ENCODE peak calls at places on chromosomes 11 and 22, in six cellular contexts. One of them, this sample, is unnamed.
A peak's percentile ranks its signal among the peaks of the same experiment; 100 is the strongest.

GRCh38 chr11:5129457-5129877 is 8.7 kb downstream of the OR52A5 start:
- DNase-seq in H9: no peak
- DNase-seq in IMR-90: peak; percentile 36
- DNase-seq in neuronal stem cell: no peak
- DNase-seq in H1: no peak
- DNase-seq in mesenchymal stem cell: no peak
- DNase-seq in this sample: peak; percentile 22

GRCh38 chr11:124193221-124193945 is 10.2 kb downstream of the OR10D3 start:
- DNase-seq in H9: no peak
- DNase-seq in IMR-90: no peak
- DNase-seq in neuronal stem cell: no peak
- DNase-seq in H1: no peak
- DNase-seq in mesenchymal stem cell: no peak
- DNase-seq in this sample: no peak

GRCh38 chr11:121494355-121495099 is 41.8 kb upstream of the SORL1-AS1 start:
- DNase-seq in H9: no peak
- DNase-seq in IMR-90: no peak
- DNase-seq in neuronal stem cell: no peak
- DNase-seq in H1: no peak
- DNase-seq in mesenchymal stem cell: no peak
- DNase-seq in this sample: peak; percentile 39

GRCh38 chr11:32312865-32313403 is 122.4 kb downstream of the WT1 start:
- DNase-seq in H9: peak; percentile 73
- DNase-seq in IMR-90: peak; percentile 52
- DNase-seq in neuronal stem cell: no peak
- DNase-seq in H1: peak; percentile 60
- DNase-seq in mesenchymal stem cell: peak; percentile 72
- DNase-seq in this sample: peak; percentile 85

GRCh38 chr11:69009441-69010211 is 3.4 kb downstream of the MRGPRF start:
- DNase-seq in H9: no peak
- DNase-seq in IMR-90: no peak
- DNase-seq in neuronal stem cell: no peak
- DNase-seq in H1: no peak
- DNase-seq in mesenchymal stem cell: peak; percentile 10
- DNase-seq in this sample: no peak

GRCh38 chr11:27395556-27396258 is 32.7 kb upstream of the CCDC34 start:
- DNase-seq in H9: no peak
- DNase-seq in IMR-90: peak; percentile 76
- DNase-seq in neuronal stem cell: no peak
- DNase-seq in H1: no peak
- DNase-seq in mesenchymal stem cell: peak; percentile 78
- DNase-seq in this sample: peak; percentile 72

GRCh38 chr11:15484398-15484797 is 369.7 kb downstream of the INSC start:
- DNase-seq in H9: no peak
- DNase-seq in IMR-90: no peak
- DNase-seq in neuronal stem cell: no peak
- DNase-seq in H1: no peak
- DNase-seq in mesenchymal stem cell: no peak
- DNase-seq in this sample: no peak

GRCh38 chr11:44018127-44018521 is 29.7 kb upstream of the ACCSL start:
- DNase-seq in H9: peak; percentile 22
- DNase-seq in IMR-90: no peak
- DNase-seq in neuronal stem cell: no peak
- DNase-seq in H1: peak; percentile 39
- DNase-seq in mesenchymal stem cell: no peak
- DNase-seq in this sample: no peak

GRCh38 chr22:43148581-43148980 is 2.8 kb upstream of the TSPO start:
- DNase-seq in H9: no peak
- DNase-seq in IMR-90: no peak
- DNase-seq in neuronal stem cell: no peak
- DNase-seq in H1: no peak
- DNase-seq in mesenchymal stem cell: no peak
- DNase-seq in this sample: no peak

GRCh38 chr11:111541209-111542061 is 915 bp downstream of the LAYN start:
- DNase-seq in H9: peak; percentile 60
- DNase-seq in IMR-90: peak; percentile 92
- DNase-seq in neuronal stem cell: peak; percentile 9
- DNase-seq in H1: peak; percentile 67
- DNase-seq in mesenchymal stem cell: peak; percentile 90
- DNase-seq in this sample: peak; percentile 77

GRCh38 chr11:128324051-128324481 is 263.3 kb downstream of the ETS1 start:
- DNase-seq in H9: no peak
- DNase-seq in IMR-90: no peak
- DNase-seq in neuronal stem cell: no peak
- DNase-seq in H1: no peak
- DNase-seq in mesenchymal stem cell: no peak
- DNase-seq in this sample: no peak

GRCh38 chr22:22092101-22092500 is 109.5 kb upstream of the TOP3B start:
- DNase-seq in H9: no peak
- DNase-seq in IMR-90: no peak
- DNase-seq in neuronal stem cell: no peak
- DNase-seq in H1: no peak
- DNase-seq in mesenchymal stem cell: no peak
- DNase-seq in this sample: no peak

GRCh38 chr22:48711669-48712068 is 1116.0 kb downstream of the BRD1 start:
- DNase-seq in H9: no peak
- DNase-seq in IMR-90: no peak
- DNase-seq in neuronal stem cell: no peak
- DNase-seq in H1: no peak
- DNase-seq in mesenchymal stem cell: no peak
- DNase-seq in this sample: no peak

GRCh38 chr11:57434640-57435546 is 8.0 kb upstream of the SLC43A3 start:
- DNase-seq in H9: no peak
- DNase-seq in IMR-90: peak; percentile 97
- DNase-seq in neuronal stem cell: no peak
- DNase-seq in H1: no peak
- DNase-seq in mesenchymal stem cell: peak; percentile 98
- DNase-seq in this sample: no peak

GRCh38 chr11:44689265-44689664 is 37.5 kb upstream of the TSPAN18 start:
- DNase-seq in H9: no peak
- DNase-seq in IMR-90: no peak
- DNase-seq in neuronal stem cell: no peak
- DNase-seq in H1: no peak
- DNase-seq in mesenchymal stem cell: no peak
- DNase-seq in this sample: no peak

GRCh38 chr11:11731311-11732083 is 109.7 kb upstream of the GALNT18 start:
- DNase-seq in H9: no peak
- DNase-seq in IMR-90: peak; percentile 73
- DNase-seq in neuronal stem cell: no peak
- DNase-seq in H1: no peak
- DNase-seq in mesenchymal stem cell: peak; percentile 51
- DNase-seq in this sample: no peak

GRCh38 chr22:22388494-22388893 is 120.0 kb downstream of the ZNF280B start:
- DNase-seq in H9: no peak
- DNase-seq in IMR-90: no peak
- DNase-seq in neuronal stem cell: no peak
- DNase-seq in H1: no peak
- DNase-seq in mesenchymal stem cell: no peak
- DNase-seq in this sample: no peak

GRCh38 chr11:12280199-12280837 is 97.1 kb upstream of the PARVA start:
- DNase-seq in H9: peak; percentile 27
- DNase-seq in IMR-90: no peak
- DNase-seq in neuronal stem cell: no peak
- DNase-seq in H1: peak; percentile 24
- DNase-seq in mesenchymal stem cell: no peak
- DNase-seq in this sample: no peak

GRCh38 chr22:44916281-44917231 is 93.2 kb downstream of the PHF21B start:
- DNase-seq in H9: no peak
- DNase-seq in IMR-90: no peak
- DNase-seq in neuronal stem cell: no peak
- DNase-seq in H1: no peak
- DNase-seq in mesenchymal stem cell: no peak
- DNase-seq in this sample: no peak

GRCh38 chr11:108609681-108610080 is 16.1 kb upstream of the EXPH5 start:
- DNase-seq in H9: no peak
- DNase-seq in IMR-90: peak; percentile 35
- DNase-seq in neuronal stem cell: no peak
- DNase-seq in H1: no peak
- DNase-seq in mesenchymal stem cell: peak; percentile 73
- DNase-seq in this sample: no peak

DNA sequence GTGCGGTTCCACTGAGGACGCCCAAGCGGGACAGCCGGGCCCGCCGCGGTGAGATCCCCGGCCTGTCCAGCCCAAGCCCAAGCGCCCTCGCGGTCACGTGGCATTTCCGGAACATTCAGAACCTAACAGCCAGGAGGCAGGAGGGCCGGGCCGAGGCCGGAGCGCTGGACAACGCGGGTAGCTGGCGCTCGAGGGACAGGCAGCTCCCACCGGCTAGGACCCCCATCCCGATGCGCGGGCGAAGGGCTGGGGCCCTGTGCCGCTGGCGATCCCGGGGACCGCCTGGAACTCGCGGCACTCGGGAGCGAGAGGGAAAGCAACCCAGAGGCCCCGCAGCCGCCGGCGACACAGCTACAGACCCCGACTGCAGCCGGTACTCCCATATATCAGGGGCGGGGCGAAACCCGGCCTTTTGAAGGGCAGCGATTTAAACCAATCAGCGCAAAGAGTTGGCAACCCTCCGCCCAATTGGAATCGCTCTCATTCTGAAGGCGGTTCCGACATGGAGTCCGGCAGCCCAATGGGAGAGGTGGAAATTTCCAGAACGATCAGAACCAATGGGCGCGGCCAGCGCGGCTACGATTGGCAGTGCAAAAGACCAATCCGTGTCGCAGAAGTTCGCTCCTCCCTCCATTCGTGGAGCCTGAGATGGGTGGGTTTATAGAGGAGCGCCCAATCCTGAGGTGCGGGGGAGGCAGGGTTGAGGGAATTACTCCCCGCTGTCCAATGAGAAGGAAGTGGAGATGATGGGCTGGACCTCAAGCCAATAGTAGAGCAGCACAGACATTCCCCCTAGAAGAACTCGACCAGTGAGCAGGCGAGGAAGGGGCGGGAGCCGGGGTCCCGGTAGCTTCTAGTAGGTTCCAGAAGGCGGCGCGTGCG is at the start of gene STIP1:
- DNase-seq in H9: peak; percentile 100
- DNase-seq in IMR-90: peak; percentile 100
- DNase-seq in neuronal stem cell: peak; percentile 100
- DNase-seq in H1: peak; percentile 99
- DNase-seq in mesenchymal stem cell: peak; percentile 100
- DNase-seq in this sample: peak; percentile 100
- H3K4ac ChIP-seq in H9: no peak within 1 kb of the TSS
- H3K4ac ChIP-seq in IMR-90: peak within 1 kb of the TSS; percentile 95
- H3K4ac ChIP-seq in neuronal stem cell: no peak within 1 kb of the TSS
- H3K4ac ChIP-seq in H1: peak within 1 kb of the TSS; percentile 71
- H3K4ac ChIP-seq in mesenchymal stem cell: peak within 1 kb of the TSS; percentile 55
- H3K4ac ChIP-seq in this sample: peak within 1 kb of the TSS; percentile 99

DNA sequence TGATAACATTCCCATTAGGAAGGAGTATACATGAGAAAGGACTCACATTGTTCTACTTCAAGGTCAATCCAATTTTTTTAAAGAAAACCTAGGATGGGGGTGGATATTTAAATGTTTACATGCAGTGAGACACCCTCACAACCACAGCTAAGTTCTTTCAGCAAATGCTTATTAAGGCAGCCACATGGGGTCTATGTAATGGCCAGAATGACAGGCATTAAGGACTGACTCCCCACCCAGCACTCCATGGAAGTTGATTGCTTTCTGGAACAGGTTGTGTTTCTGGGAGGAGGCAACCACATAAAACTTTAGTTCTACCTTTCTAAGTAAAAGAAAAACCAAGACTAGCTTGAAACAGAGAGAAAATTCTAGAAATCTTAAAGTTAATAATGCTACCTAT is 662.0 kb upstream of the CCDC90B start:
- DNase-seq in H9: no peak
- DNase-seq in IMR-90: no peak
- DNase-seq in neuronal stem cell: no peak
- DNase-seq in H1: no peak
- DNase-seq in mesenchymal stem cell: no peak
- DNase-seq in this sample: peak; percentile 13
- H2BK15ac ChIP-seq in H9: no peak overlapping the region
- H2BK15ac ChIP-seq in IMR-90: no peak overlapping the region
- H2BK15ac ChIP-seq in neuronal stem cell: no peak overlapping the region
- H2BK15ac ChIP-seq in H1: no peak overlapping the region
- H2BK15ac ChIP-seq in mesenchymal stem cell: no peak overlapping the region
- H2BK15ac ChIP-seq in this sample: no peak overlapping the region

DNA sequence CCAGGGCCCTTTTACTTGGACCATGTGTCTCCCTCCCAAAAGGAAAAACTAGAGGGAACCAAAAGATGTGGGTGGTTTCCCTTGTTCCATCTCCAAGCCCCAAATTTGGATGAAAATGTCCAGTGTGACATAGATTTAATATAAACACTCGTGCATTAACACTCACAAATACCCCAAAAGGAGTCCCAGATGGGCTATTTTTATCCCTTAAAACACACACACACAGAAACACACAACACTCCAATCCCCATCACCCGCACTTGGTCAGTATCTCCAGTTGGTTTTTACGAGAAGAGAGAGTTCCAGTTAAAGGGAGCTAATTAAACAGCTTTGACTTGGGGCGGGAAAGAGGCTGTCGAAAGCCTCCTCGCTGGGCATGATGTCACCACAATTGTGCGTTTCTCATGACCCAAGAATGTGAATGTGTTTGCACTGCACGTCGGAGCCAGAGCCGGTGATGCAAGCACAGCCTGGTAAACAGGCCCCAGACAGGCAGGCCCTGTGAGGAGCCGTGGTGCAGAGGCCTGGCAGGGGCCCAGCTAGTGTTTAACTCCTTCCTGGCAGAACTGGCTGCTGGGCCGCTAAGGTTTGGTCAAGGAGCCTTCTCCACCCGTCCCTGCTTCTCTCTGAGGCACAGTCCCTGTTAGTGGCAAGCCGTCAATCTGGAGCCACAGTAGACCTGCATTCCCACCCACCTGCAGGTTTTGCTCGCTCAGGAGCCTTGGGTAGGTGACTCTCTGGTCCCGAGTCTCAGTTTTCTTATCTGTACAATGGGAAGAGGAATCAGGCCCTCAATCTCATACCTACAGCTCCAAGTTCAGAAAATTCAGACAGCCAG is 25.6 kb upstream of the SMTN start:
- DNase-seq in H9: peak; percentile 45
- DNase-seq in IMR-90: peak; percentile 99
- DNase-seq in neuronal stem cell: peak; percentile 26
- DNase-seq in H1: no peak
- DNase-seq in mesenchymal stem cell: peak; percentile 99
- DNase-seq in this sample: peak; percentile 86
- H3K4ac ChIP-seq in H9: no peak overlapping the region
- H3K4ac ChIP-seq in IMR-90: peak overlapping the region; percentile 90
- H3K4ac ChIP-seq in neuronal stem cell: no peak overlapping the region
- H3K4ac ChIP-seq in H1: no peak overlapping the region
- H3K4ac ChIP-seq in mesenchymal stem cell: peak overlapping the region; percentile 94
- H3K4ac ChIP-seq in this sample: no peak overlapping the region

GRCh38 chr11:454801-455565 is 4.9 kb downstream of the PTDSS2 start:
- DNase-seq in H9: no peak
- DNase-seq in IMR-90: no peak
- DNase-seq in neuronal stem cell: no peak
- DNase-seq in H1: no peak
- DNase-seq in mesenchymal stem cell: no peak
- DNase-seq in this sample: no peak

GRCh38 chr11:456533-456932 is 6.5 kb downstream of the PTDSS2 start:
- DNase-seq in H9: no peak
- DNase-seq in IMR-90: no peak
- DNase-seq in neuronal stem cell: no peak
- DNase-seq in H1: no peak
- DNase-seq in mesenchymal stem cell: no peak
- DNase-seq in this sample: no peak

GRCh38 chr11:457071-457760 is 7.1 kb downstream of the PTDSS2 start:
- DNase-seq in H9: no peak
- DNase-seq in IMR-90: no peak
- DNase-seq in neuronal stem cell: no peak
- DNase-seq in H1: no peak
- DNase-seq in mesenchymal stem cell: no peak
- DNase-seq in this sample: no peak

GRCh38 chr11:454043-454442 is 4.0 kb downstream of the PTDSS2 start:
- DNase-seq in H9: no peak
- DNase-seq in IMR-90: no peak
- DNase-seq in neuronal stem cell: no peak
- DNase-seq in H1: no peak
- DNase-seq in mesenchymal stem cell: no peak
- DNase-seq in this sample: no peak

GRCh38 chr11:455566-456147 is 5.6 kb downstream of the PTDSS2 start:
- DNase-seq in H9: no peak
- DNase-seq in IMR-90: no peak
- DNase-seq in neuronal stem cell: no peak
- DNase-seq in H1: no peak
- DNase-seq in mesenchymal stem cell: no peak
- DNase-seq in this sample: no peak
- H2BK15ac ChIP-seq in H9: no peak overlapping the region
- H2BK15ac ChIP-seq in IMR-90: no peak overlapping the region
- H2BK15ac ChIP-seq in neuronal stem cell: no peak overlapping the region
- H2BK15ac ChIP-seq in H1: peak overlapping the region; percentile 24
- H2BK15ac ChIP-seq in mesenchymal stem cell: peak overlapping the region; percentile 46
- H2BK15ac ChIP-seq in this sample: no peak overlapping the region